ENCODE peak calls at places on chromosomes 1 and 21, in four cellular contexts. M is suprapubic skin, R is breast epithelium, K is tibial artery. U is an unnamed sample.
A peak's percentile ranks its signal among the peaks of the same experiment; 100 is the strongest.

GRCh38 chr1:39694026-39694425 is 2.8 kb upstream of the HPCAL4 start:
- DNase-seq in M (no peak), R (no peak), K (no peak), U (no peak)

GRCh38 chr21:41160036-41160435 is 7.9 kb upstream of the BACE2 start:
- DNase-seq in M (no peak), R (no peak), K (no peak), U (no peak)

GRCh38 chr1:4023678-4024077 is 123.6 kb upstream of the C1orf174 start:
- DNase-seq in M (no peak), R (no peak), K (no peak), U (no peak)

GRCh38 chr21:20443558-20444155 is 554.6 kb upstream of the NCAM2 start:
- DNase-seq in M (no peak), R (no peak), K (no peak), U (no peak)

GRCh38 chr1:229156819-229157218 is 114.1 kb upstream of the RAB4A start:
- DNase-seq in M (no peak), R (no peak), K (peak; percentile 40), U (peak; percentile 16)

GRCh38 chr21:46424062-46424591 is 34.6 kb upstream of the DIP2A start:
- DNase-seq in M (peak; percentile 49), R (no peak), K (no peak), U (no peak)

GRCh38 chr21:34715985-34716596 is 47.3 kb downstream of the CLIC6 start:
- DNase-seq in M (no peak), R (no peak), K (no peak), U (no peak)

GRCh38 chr1:61050541-61051454 is 31.6 kb upstream of the NFIA start:
- DNase-seq in M (peak; percentile 84), R (no peak), K (peak; percentile 46), U (peak; percentile 38)

GRCh38 chr1:95352767-95353166 is 118.8 kb downstream of the RWDD3 start:
- DNase-seq in M (no peak), R (peak; percentile 56), K (no peak), U (peak; percentile 69)

GRCh38 chr1:52055066-52055853 is at the start of gene TXNDC12:
- DNase-seq in M (peak; percentile 87), R (peak; percentile 83), K (peak; percentile 89), U (peak; percentile 88)

GRCh38 chr1:206855863-206856262 is 9.6 kb upstream of the IL20 start:
- DNase-seq in M (no peak), R (no peak), K (no peak), U (no peak)

GRCh38 chr1:33057095-33057494 is 20.4 kb upstream of the AK2 start:
- DNase-seq in M (no peak), R (no peak), K (no peak), U (no peak)

GRCh38 chr1:54882483-54882882 is 4.5 kb downstream of the DHCR24 start:
- DNase-seq in M (no peak), R (no peak), K (no peak), U (no peak)

GRCh38 chr1:56515898-56516538 is 63.3 kb downstream of the PLPP3 start:
- DNase-seq in M (no peak), R (no peak), K (no peak), U (no peak)

GRCh38 chr1:147266381-147266780 is 23.9 kb downstream of the CHD1L start:
- DNase-seq in M (no peak), R (no peak), K (no peak), U (no peak)

GRCh38 chr21:38351961-38352521 is 95.2 kb downstream of the KCNJ15 start:
- DNase-seq in M (no peak), R (no peak), K (no peak), U (no peak)

GRCh38 chr1:228345201-228345930 is 61.3 kb downstream of the TRIM11 start:
- DNase-seq in M (no peak), R (peak; percentile 51), K (peak; percentile 17), U (no peak)

GRCh38 chr1:2205191-2205952 is 10.8 kb upstream of the FAAP20 start:
- DNase-seq in M (peak; percentile 98), R (peak; percentile 96), K (peak; percentile 97), U (peak; percentile 98)

GRCh38 chr1:94660994-94661393 is 119.4 kb upstream of the F3 start:
- DNase-seq in M (no peak), R (no peak), K (no peak), U (no peak)

GRCh38 chr21:44281801-44282200 is 3.9 kb upstream of the AIRE start:
- DNase-seq in M (no peak), R (no peak), K (no peak), U (no peak)

GRCh38 chr1:233544304-233544703 is 69.6 kb upstream of the KCNK1 start:
- DNase-seq in M (no peak), R (no peak), K (no peak), U (no peak)

GRCh38 chr1:6889875-6890480 is 104.7 kb downstream of the CAMTA1 start:
- DNase-seq in M (no peak), R (no peak), K (peak; percentile 48), U (peak; percentile 35)

GRCh38 chr1:87367549-87367948 is 38.9 kb downstream of the LMO4 start:
- DNase-seq in M (no peak), R (no peak), K (no peak), U (no peak)

GRCh38 chr1:39255212-39255611 is 50.7 kb downstream of the MACF1 start:
- DNase-seq in M (no peak), R (no peak), K (no peak), U (no peak)

GRCh38 chr1:14017531-14017961 is 317.6 kb downstream of the PRDM2 start:
- DNase-seq in M (no peak), R (no peak), K (no peak), U (no peak)

GRCh38 chr1:244850896-244851295 is 13.4 kb downstream of the HNRNPU start:
- DNase-seq in M (no peak), R (no peak), K (no peak), U (no peak)

GRCh38 chr1:209607102-209607794 is 23.7 kb downstream of the CAMK1G start:
- DNase-seq in M (no peak), R (no peak), K (no peak), U (no peak)

DNA sequence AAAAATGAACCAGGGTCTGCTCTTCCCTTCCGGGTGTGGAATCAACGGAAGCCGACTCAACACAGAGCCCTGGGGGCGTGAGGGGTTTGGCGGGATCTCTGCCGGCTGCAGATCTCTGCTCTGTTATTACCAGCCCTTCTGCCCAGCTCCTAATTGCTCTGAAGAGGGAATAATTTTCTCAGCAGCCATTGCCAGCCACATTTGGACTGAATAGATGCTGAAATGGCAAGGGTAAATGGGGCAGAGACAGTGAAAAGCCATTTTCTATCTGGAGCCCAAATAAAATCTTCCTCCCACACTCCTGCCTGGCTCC is 24.7 kb downstream of the PDE9A start:
- DNase-seq in M (no peak), R (no peak), K (no peak), U (no peak)
- H3K27ac ChIP-seq in M (no peak overlapping the region), R (no peak overlapping the region), K (no peak overlapping the region), U (peak overlapping the region; percentile 22)

GRCh38 chr1:177959793-177960515 is 9.9 kb downstream of the SEC16B start:
- DNase-seq in M (no peak), R (no peak), K (no peak), U (no peak)
- TF ChIP-seq CTCF in M (no peak), R (no peak), K (no peak), U (no peak)

DNA sequence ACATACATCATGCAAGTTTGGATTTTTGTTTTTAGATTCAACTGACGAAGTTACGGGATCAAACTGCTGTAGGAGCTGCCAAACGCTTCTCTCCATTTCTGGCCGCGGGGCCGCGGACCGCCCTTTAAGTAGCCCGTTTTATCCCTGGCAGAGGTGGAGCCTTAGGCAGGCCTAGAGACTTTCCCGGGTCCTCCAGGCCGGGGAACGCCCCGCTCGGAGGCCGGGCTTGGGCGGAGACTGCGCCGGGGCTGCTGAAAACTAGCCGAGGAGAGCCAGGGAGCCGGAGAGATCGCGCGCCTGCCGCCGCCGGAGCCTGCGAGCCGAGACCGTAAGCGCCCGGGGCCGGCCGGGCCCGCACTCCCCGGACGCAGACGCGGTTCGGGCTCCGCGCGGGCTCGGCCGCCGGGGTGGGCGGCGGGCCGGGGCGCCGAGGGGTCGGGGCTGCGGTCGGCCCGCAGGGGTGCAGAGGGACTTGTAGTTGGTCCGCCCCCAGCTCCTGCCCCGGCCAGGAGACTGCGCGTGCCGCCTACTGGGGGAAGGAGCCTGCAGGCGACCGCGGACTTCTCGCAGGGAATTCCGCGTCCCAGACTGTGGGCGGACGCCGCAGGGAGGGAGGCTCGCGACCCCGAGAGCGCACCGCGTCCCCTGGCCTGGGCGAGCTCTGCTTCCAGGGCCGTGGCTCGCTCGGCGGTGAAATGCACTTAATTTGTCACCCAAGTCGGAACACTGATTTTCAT is at the start of gene EPHX1:
- DNase-seq in M (peak; percentile 91), R (peak; percentile 87), K (peak; percentile 92), U (peak; percentile 91)
- H3K27ac ChIP-seq in M (peak within 1 kb of the TSS; percentile 83), R (peak within 1 kb of the TSS; percentile 82), K (peak within 1 kb of the TSS; percentile 74), U (peak within 1 kb of the TSS; percentile 80)

GRCh38 chr21:18369115-18369514 is 34.5 kb downstream of the TMPRSS15 start:
- DNase-seq in M (no peak), R (no peak), K (no peak), U (no peak)
- TF ChIP-seq CTCF in M (no peak), R (no peak), K (no peak), U (no peak)

DNA sequence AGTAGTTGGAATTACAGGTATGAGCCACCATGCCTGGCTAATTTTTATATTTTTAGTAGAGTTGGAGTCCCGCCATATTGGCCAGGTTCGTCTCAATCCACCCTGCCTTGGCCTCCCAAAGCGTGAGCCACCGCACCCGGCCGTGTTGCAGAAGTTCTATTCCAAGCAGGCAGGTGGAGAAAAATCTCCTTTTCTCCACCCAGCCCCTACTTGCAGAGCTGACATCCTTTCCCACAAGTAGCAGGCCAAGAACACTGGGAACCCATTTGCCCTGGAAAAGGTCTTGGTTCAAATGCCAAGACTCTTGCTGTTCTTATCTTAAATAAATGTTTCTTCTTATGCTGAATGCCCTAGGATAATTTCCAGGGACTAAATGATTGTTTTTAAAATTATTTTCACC is 17.5 kb downstream of the AGL start:
- DNase-seq in M (no peak), R (no peak), K (no peak), U (no peak)
- H3K27ac ChIP-seq in M (no peak overlapping the region), R (no peak overlapping the region), K (no peak overlapping the region), U (no peak overlapping the region)

DNA sequence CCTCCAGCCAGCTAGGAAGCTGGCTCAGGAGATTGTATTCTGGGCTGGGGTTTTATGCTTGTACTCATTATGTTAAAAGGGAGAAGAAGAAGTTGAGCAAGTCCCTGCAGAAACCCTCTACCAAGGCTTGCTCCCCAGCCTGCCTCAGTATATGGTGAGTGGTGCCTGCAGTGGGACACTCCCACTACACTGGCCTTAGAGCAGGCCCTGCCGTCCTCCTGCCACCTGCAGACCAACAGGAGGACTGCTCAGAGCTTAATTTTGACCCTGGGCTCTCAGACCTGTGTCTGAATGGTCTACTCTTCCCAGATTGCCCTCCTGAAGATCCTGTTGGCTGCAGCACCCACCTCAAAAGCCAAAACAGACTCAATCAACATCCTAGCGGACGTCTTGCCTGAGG is 13.0 kb downstream of the STRIP1 start:
- DNase-seq in M (no peak), R (no peak), K (no peak), U (no peak)
- TF ChIP-seq CTCF in M (no peak), R (no peak), K (no peak), U (no peak)

GRCh38 chr1:47435506-47436303 is 2.1 kb upstream of the FOXD2 start:
- DNase-seq in M (no peak), R (no peak), K (no peak), U (no peak)

GRCh38 chr1:47436979-47437517 is 796 bp upstream of the FOXD2 start:
- DNase-seq in M (no peak), R (no peak), K (no peak), U (no peak)

GRCh38 chr1:47437518-47438320 is at the start of gene FOXD2:
- DNase-seq in M (peak; percentile 88), R (peak; percentile 68), K (peak; percentile 77), U (peak; percentile 66)

GRCh38 chr1:47438321-47439150 is 692 bp downstream of the FOXD2 start:
- DNase-seq in M (no peak), R (no peak), K (no peak), U (no peak)

GRCh38 chr1:47436304-47436978 is 1.4 kb upstream of the FOXD2 start:
- DNase-seq in M (peak; percentile 81), R (peak; percentile 67), K (peak; percentile 74), U (peak; percentile 19)
- H3K27ac ChIP-seq in M (peak overlapping the region; percentile 69), R (peak overlapping the region; percentile 70), K (peak overlapping the region; percentile 89), U (peak overlapping the region; percentile 80)

U was measured in prostate gland.